ENCODE peak calls at places on chromosomes 2 and 18, in five cellular contexts. Y, J, L, S and F are unnamed samples. For H3K4me1 and H3K36me3, the result is how much of the 10 kb centered on the place peaks cover.

GRCh38 chr2:43495727-43496126 is 100.1 kb downstream of the THADA start:
- DNase-seq in Y (no peak), J (peak), L (peak), S (no peak), F (no peak)

GRCh38 chr18:78871631-78872030 is 108.0 kb upstream of the SALL3 start:
- DNase-seq in Y (no peak), J (no peak), L (no peak), S (no peak), F (peak)

GRCh38 chr2:191209346-191209745 is 35.9 kb upstream of the MYO1B start:
- DNase-seq in Y (no peak), J (peak), L (no peak), S (no peak), F (no peak)

GRCh38 chr2:231800493-231801091 is 14.3 kb downstream of the COPS7B start:
- DNase-seq in Y (peak), J (peak), L (no peak), S (peak), F (peak)

GRCh38 chr2:86069091-86069685 is 36.5 kb downstream of the POLR1A start:
- DNase-seq in Y (no peak), J (no peak), L (no peak), S (no peak), F (no peak)

GRCh38 chr2:167144179-167144898 is 256.1 kb downstream of the XIRP2 start:
- DNase-seq in Y (no peak), J (peak), L (no peak), S (no peak), F (no peak)

GRCh38 chr2:200810252-200810650 is 1.5 kb upstream of the BZW1 start:
- DNase-seq in Y (no peak), J (peak), L (peak), S (no peak), F (no peak)

GRCh38 chr2:238874330-238875050 is 26.6 kb downstream of the TWIST2 start:
- DNase-seq in Y (peak), J (no peak), L (no peak), S (no peak), F (no peak)

GRCh38 chr2:33342171-33342570 is 134.3 kb upstream of the RASGRP3 start:
- DNase-seq in Y (no peak), J (no peak), L (no peak), S (no peak), F (no peak)

GRCh38 chr2:177298191-177298590 is 33.7 kb upstream of the NFE2L2 start:
- DNase-seq in Y (no peak), J (no peak), L (no peak), S (no peak), F (no peak)

GRCh38 chr2:119417898-119418297 is 13.8 kb upstream of the TMEM37 start:
- DNase-seq in Y (no peak), J (no peak), L (no peak), S (no peak), F (no peak)

GRCh38 chr2:72153026-72153791 is 5.5 kb upstream of the CYP26B1 start:
- DNase-seq in Y (peak), J (no peak), L (peak), S (no peak), F (no peak)

GRCh38 chr2:84494070-84494469 is 22.2 kb upstream of the DNAH6 start:
- DNase-seq in Y (no peak), J (peak), L (no peak), S (no peak), F (no peak)

GRCh38 chr18:24443870-24444269 is 16.6 kb upstream of the HRH4 start:
- DNase-seq in Y (no peak), J (no peak), L (no peak), S (no peak), F (no peak)

GRCh38 chr2:24731923-24732322 is 61.3 kb downstream of the PTRHD1 start:
- DNase-seq in Y (no peak), J (no peak), L (no peak), S (no peak), F (no peak)

GRCh38 chr2:43105586-43106562 is 120.5 kb downstream of the ZFP36L2 start:
- DNase-seq in Y (peak), J (peak), L (peak), S (peak), F (no peak)

GRCh38 chr2:186303091-186303490 is 183.0 kb upstream of the ZC3H15 start:
- DNase-seq in Y (no peak), J (no peak), L (no peak), S (no peak), F (no peak)

GRCh38 chr2:126798276-126799140 is 100.2 kb upstream of the TEX51 start:
- DNase-seq in Y (peak), J (no peak), L (no peak), S (no peak), F (no peak)

GRCh38 chr2:27717070-27717453 is 53.4 kb downstream of the SLC4A1AP start:
- DNase-seq in Y (no peak), J (peak), L (no peak), S (no peak), F (no peak)

GRCh38 chr2:157056200-157056676 is 201.3 kb upstream of the GALNT5 start:
- DNase-seq in Y (no peak), J (peak), L (no peak), S (no peak), F (no peak)

GRCh38 chr18:3948958-3949357 is 499.0 kb downstream of the TGIF1 start:
- DNase-seq in Y (no peak), J (no peak), L (no peak), S (no peak), F (no peak)

GRCh38 chr18:49022311-49023280 is 71.8 kb upstream of the SMAD7 start:
- DNase-seq in Y (peak), J (no peak), L (no peak), S (no peak), F (no peak)

GRCh38 chr2:237864940-237865622 is 5.7 kb downstream of the RAMP1 start:
- DNase-seq in Y (peak), J (peak), L (peak), S (no peak), F (no peak)

GRCh38 chr18:2139676-2140075 is 431.6 kb downstream of the METTL4 start:
- DNase-seq in Y (no peak), J (no peak), L (no peak), S (no peak), F (no peak)

GRCh38 chr18:21599585-21600525 is 649 bp downstream of the ESCO1 start:
- DNase-seq in Y (peak), J (peak), L (peak), S (peak), F (peak)

GRCh38 chr2:42089340-42089925 is 41.6 kb downstream of the PKDCC start:
- DNase-seq in Y (peak), J (peak), L (no peak), S (peak), F (peak)

GRCh38 chr2:100548771-100549170 is 14.0 kb upstream of the PDCL3 start:
- DNase-seq in Y (no peak), J (no peak), L (no peak), S (no peak), F (no peak)

GRCh38 chr2:238513346-238513745 is 86.6 kb downstream of the ASB1 start:
- DNase-seq in Y (peak), J (peak), L (peak), S (peak), F (peak)

GRCh38 chr18:9930299-9930884 is 16.6 kb downstream of the VAPA start:
- DNase-seq in Y (no peak), J (no peak), L (no peak), S (no peak), F (no peak)

GRCh38 chr2:19673213-19673791 is 228.5 kb downstream of the TTC32 start:
- DNase-seq in Y (peak), J (peak), L (no peak), S (no peak), F (no peak)

GRCh38 chr2:204282525-204282924 is 262.8 kb upstream of the PARD3B start:
- DNase-seq in Y (peak), J (no peak), L (no peak), S (no peak), F (no peak)

GRCh38 chr18:44909191-44909719 is 228.6 kb downstream of the SETBP1 start:
- DNase-seq in Y (no peak), J (no peak), L (no peak), S (no peak), F (no peak)

GRCh38 chr2:170147576-170147975 is 30.4 kb upstream of the MYO3B start:
- DNase-seq in Y (no peak), J (no peak), L (no peak), S (no peak), F (no peak)
- H3K27ac ChIP-seq in Y (no peak), J (no peak), L (no peak), S (no peak), F (no peak)

GRCh38 chr2:108266218-108266617 is 22.5 kb upstream of the SULT1C2 start:
- DNase-seq in Y (no peak), J (no peak), L (no peak), S (no peak), F (no peak)
- H3K4me1 ChIP-seq in Y (under half), J (under half), L (under half), S (under half), F (under half)

GRCh38 chr18:74456017-74456408 is 1.1 kb downstream of the DIPK1C start:
- DNase-seq in Y (no peak), J (no peak), L (no peak), S (no peak), F (no peak)
- H3K36me3 ChIP-seq in Y (under half), J (under half), L (under half), S (under half), F (under half)

GRCh38 chr2:102636283-102636907 is 17.0 kb downstream of the SLC9A2 start:
- DNase-seq in Y (no peak), J (no peak), L (no peak), S (no peak), F (no peak)
- H3K27ac ChIP-seq in Y (no peak), J (no peak), L (peak), S (peak), F (no peak)

GRCh38 chr2:159906315-159906714 is 108.3 kb upstream of the CD302 start:
- DNase-seq in Y (no peak), J (no peak), L (no peak), S (no peak), F (no peak)
- H3K4me1 ChIP-seq in Y (under half), J (under half), L (under half), S (under half), F (under half)

GRCh38 chr2:233267516-233268245 is 16.2 kb downstream of the ATG16L1 start:
- DNase-seq in Y (no peak), J (no peak), L (no peak), S (no peak), F (no peak)
- H3K36me3 ChIP-seq in Y (half or more), J (under half), L (under half), S (half or more), F (under half)

GRCh38 chr18:54604211-54604610 is 13.2 kb downstream of the DYNAP start:
- DNase-seq in Y (no peak), J (no peak), L (no peak), S (no peak), F (no peak)

GRCh38 chr18:54606835-54607212 is 15.8 kb downstream of the DYNAP start:
- DNase-seq in Y (peak), J (no peak), L (no peak), S (no peak), F (peak)

GRCh38 chr18:54611819-54612218 is 20.8 kb downstream of the DYNAP start:
- DNase-seq in Y (no peak), J (no peak), L (no peak), S (no peak), F (no peak)

GRCh38 chr18:54607213-54607934 is 16.3 kb downstream of the DYNAP start:
- DNase-seq in Y (peak), J (peak), L (peak), S (no peak), F (peak)

GRCh38 chr18:54608008-54608642 is 17.1 kb downstream of the DYNAP start:
- DNase-seq in Y (no peak), J (peak), L (no peak), S (no peak), F (no peak)
- H3K27ac ChIP-seq in Y (no peak), J (no peak), L (peak), S (no peak), F (peak)

DNA sequence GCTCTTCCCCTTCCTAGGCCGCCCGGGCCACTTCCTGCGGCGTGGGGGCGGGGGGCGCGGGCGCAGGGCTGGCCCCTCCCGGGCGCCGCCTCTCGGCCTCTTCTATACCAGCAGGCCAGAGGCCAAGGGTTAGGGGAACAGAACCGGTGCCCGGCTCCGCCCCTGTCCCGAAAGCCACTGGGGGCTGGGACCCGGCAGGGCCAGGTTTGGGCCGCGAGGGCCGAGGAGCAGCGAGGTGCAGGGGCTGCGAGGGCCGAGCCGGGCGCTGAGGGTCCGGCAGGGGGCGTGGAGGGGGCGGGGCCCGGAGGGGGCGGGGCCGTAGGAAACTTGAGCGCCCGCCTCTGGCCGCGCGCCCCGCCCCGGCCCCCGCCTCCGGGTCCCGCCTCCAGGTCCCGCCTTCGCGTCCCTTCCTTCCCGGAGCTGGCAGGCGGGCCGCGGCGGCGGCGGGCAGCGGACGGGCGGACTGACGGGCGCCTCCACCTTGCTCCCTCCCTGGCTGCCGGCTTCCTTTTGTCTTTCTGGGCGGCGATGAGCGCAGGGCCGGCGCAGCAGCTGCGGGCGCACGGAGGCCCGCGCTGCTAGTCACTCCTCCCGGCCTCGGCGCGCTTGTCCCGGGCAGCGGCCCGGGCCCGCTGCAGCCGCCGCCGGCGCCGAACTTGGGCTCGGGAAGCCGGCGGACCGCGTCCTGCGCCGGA is at the start of gene HPCAL1:
- DNase-seq in Y (peak), J (peak), L (peak), S (peak), F (peak)
- H3K4me1 ChIP-seq in Y (under half), J (under half), L (under half), S (half or more), F (under half)

GRCh38 chr2:54626131-54626530 is 97.3 kb upstream of the EML6 start:
- DNase-seq in Y (no peak), J (no peak), L (no peak), S (no peak), F (no peak)
- H3K36me3 ChIP-seq in Y (half or more), J (half or more), L (under half), S (half or more), F (half or more)

DNA sequence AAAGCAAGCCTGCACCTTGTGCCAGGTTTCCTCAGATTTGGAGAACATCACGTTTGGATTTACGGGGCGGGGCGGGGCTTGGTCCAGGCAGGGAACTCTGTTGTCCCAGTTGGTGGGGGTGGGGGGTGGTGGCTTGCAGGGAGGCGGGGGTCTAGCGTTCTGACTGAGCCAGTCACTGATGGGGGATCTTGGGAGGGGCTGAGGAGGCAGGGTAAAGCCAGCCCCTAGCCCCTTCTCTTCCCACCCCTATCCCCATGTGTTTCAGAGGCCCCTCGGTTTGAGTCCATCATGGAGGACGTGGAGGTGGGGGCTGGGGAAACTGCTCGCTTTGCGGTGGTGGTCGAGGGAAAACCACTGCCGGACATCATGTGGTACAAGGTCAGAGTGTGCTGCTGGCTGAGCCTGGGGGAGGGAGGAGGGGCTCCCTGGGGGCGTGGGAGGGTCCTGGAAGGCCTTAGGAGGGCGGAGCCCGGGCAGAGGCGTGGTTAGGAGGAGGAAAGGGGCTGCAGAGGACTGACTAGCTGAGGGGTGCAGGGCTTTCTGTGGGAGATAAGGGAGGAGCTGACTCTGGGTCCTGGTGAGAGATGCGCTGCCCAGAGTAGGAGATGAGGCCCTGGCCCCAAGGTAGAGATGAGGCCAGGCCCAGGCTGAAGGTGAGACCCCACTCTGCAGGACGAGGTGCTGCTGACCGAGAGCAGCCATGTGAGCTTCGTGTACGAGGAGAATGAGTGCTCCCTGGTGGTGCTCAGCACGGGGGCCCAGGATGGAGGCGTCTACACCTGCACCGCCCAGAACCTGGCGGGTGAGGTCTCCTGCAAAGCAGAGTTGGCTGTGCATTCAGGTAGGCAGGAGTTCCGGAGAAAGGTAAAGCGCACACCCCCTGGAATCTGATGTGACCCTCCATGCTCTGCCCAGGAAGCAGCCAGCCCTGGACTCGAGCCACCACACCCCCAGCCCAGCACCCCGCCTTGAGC is 21.8 kb upstream of the GMPPA start:
- DNase-seq in Y (peak), J (no peak), L (no peak), S (peak), F (no peak)
- H3K27ac ChIP-seq in Y (no peak), J (no peak), L (peak), S (no peak), F (no peak)